ENCODE peak calls at places on chromosomes 4 and X, in seven cellular contexts. J is T-helper 1 cell; U is HTR-8/SVneo; W is stimulated activated CD4-positive, alpha-beta T cell treated with anti-CD3 and anti-CD28 coated beads, Interleukin-2, amount 100 ng/mL, for 4 hours; G is pons; K is nephron progenitor cell; L is progenitor cell of endocrine pancreas. A is an unnamed sample.

GRCh38 chrX:18422325-18422724 is 3.1 kb upstream of the CDKL5 start:
- DNase-seq in J (no peak), U (no peak), W (no peak), G (no peak), K (no peak), L (no peak), A (peak)

GRCh38 chr4:37664696-37665095 is 21.5 kb downstream of the RELL1 start:
- DNase-seq in J (no peak), U (no peak), W (no peak), G (no peak), K (no peak), L (no peak), A (no peak)

GRCh38 chr4:51870441-51871188 is 27.7 kb downstream of the DCUN1D4 start:
- DNase-seq in J (no peak), U (no peak), W (no peak), G (no peak), K (no peak), L (no peak), A (peak)

GRCh38 chrX:9055354-9055753 is 21.4 kb upstream of the FAM9B start:
- DNase-seq in J (no peak), U (no peak), W (no peak), G (peak), K (no peak), L (no peak), A (no peak)

GRCh38 chr4:83212041-83212851 is 72.4 kb downstream of the COQ2 start:
- DNase-seq in J (peak), U (no peak), W (peak), G (no peak), K (no peak), L (no peak), A (no peak)

GRCh38 chr4:65668201-65669007 is 1.9 kb downstream of the EPHA5 start:
- DNase-seq in J (no peak), U (no peak), W (no peak), G (peak), K (peak), L (no peak), A (peak)

GRCh38 chr4:169100656-169101055 is 90.6 kb upstream of the CBR4 start:
- DNase-seq in J (no peak), U (no peak), W (no peak), G (no peak), K (no peak), L (no peak), A (no peak)

GRCh38 chr4:143641406-143641805 is 59.1 kb downstream of the FREM3 start:
- DNase-seq in J (no peak), U (no peak), W (no peak), G (no peak), K (no peak), L (no peak), A (no peak)

GRCh38 chrX:40154853-40155616 is 57.3 kb upstream of the BCOR start:
- DNase-seq in J (no peak), U (no peak), W (no peak), G (no peak), K (peak), L (no peak), A (peak)

GRCh38 chr4:8260656-8261111 is 8.9 kb upstream of the HTRA3 start:
- DNase-seq in J (no peak), U (no peak), W (no peak), G (no peak), K (no peak), L (no peak), A (peak)

GRCh38 chr4:183493246-183493645 is 11.6 kb upstream of the ING2 start:
- DNase-seq in J (no peak), U (no peak), W (no peak), G (no peak), K (no peak), L (no peak), A (no peak)

GRCh38 chrX:135543924-135544323 is 23.5 kb downstream of the INTS6L start:
- DNase-seq in J (no peak), U (no peak), W (no peak), G (no peak), K (no peak), L (no peak), A (no peak)

GRCh38 chr4:174216935-174217272 is 66.6 kb downstream of the FBXO8 start:
- DNase-seq in J (no peak), U (no peak), W (no peak), G (no peak), K (no peak), L (no peak), A (no peak)

GRCh38 chr4:80173387-80173786 is 23.9 kb upstream of the PRDM8 start:
- DNase-seq in J (peak), U (no peak), W (peak), G (no peak), K (no peak), L (no peak), A (peak)

GRCh38 chr4:94305468-94306225 is 37.0 kb downstream of the HPGDS start:
- DNase-seq in J (no peak), U (no peak), W (no peak), G (no peak), K (no peak), L (no peak), A (no peak)

GRCh38 chrX:69277961-69278795 is 112.9 kb upstream of the PJA1 start:
- DNase-seq in J (no peak), U (no peak), W (no peak), G (no peak), K (peak), L (peak), A (no peak)

GRCh38 chrX:20061869-20062254 is 54.8 kb downstream of the MAP7D2 start:
- DNase-seq in J (no peak), U (no peak), W (no peak), G (no peak), K (no peak), L (no peak), A (peak)

GRCh38 chr4:121139533-121140222 is 24.4 kb downstream of the TNIP3 start:
- DNase-seq in J (no peak), U (no peak), W (no peak), G (no peak), K (no peak), L (no peak), A (no peak)

GRCh38 chr4:106704253-106704870 is 331.8 kb downstream of the DKK2 start:
- DNase-seq in J (no peak), U (no peak), W (no peak), G (no peak), K (no peak), L (no peak), A (no peak)

GRCh38 chrX:19593684-19594083 is 78.4 kb upstream of the MAP3K15 start:
- DNase-seq in J (no peak), U (peak), W (peak), G (peak), K (no peak), L (no peak), A (peak)

GRCh38 chr4:76053730-76054129 is 17.9 kb upstream of the CXCL11 start:
- DNase-seq in J (no peak), U (no peak), W (no peak), G (no peak), K (no peak), L (no peak), A (no peak)

GRCh38 chr4:41375561-41375960 is 118.8 kb downstream of the UCHL1 start:
- DNase-seq in J (no peak), U (no peak), W (no peak), G (no peak), K (no peak), L (no peak), A (no peak)

GRCh38 chr4:143362392-143363046 is 25.8 kb downstream of the GAB1 start:
- DNase-seq in J (no peak), U (no peak), W (no peak), G (no peak), K (no peak), L (no peak), A (no peak)

GRCh38 chr4:86935499-86935832 is 655 bp downstream of the AFF1 start:
- DNase-seq in J (no peak), U (no peak), W (no peak), G (no peak), K (no peak), L (peak), A (no peak)

GRCh38 chr4:25069014-25069413 is 38.3 kb upstream of the LGI2 start:
- DNase-seq in J (no peak), U (no peak), W (no peak), G (no peak), K (no peak), L (no peak), A (no peak)

GRCh38 chr4:8096690-8097061 is 61.9 kb downstream of the ABLIM2 start:
- DNase-seq in J (no peak), U (no peak), W (no peak), G (no peak), K (no peak), L (no peak), A (no peak)

GRCh38 chrX:134715930-134716619 is 57.8 kb upstream of the PLAC1 start:
- DNase-seq in J (no peak), U (no peak), W (no peak), G (no peak), K (peak), L (peak), A (no peak)

GRCh38 chr4:183908284-183908683 is 3.2 kb downstream of the STOX2 start:
- DNase-seq in J (no peak), U (no peak), W (no peak), G (no peak), K (no peak), L (no peak), A (no peak)